ENCODE peak calls at places on chromosomes 7 and 10, in nine cellular contexts. F is NCI-H774; R is mucosa of descending colon; T is HCEC 1CT; B is NCI-H1105; N is Kasumi-1; G is activated CD8-positive, alpha-beta T cell treated with anti-CD3 and anti-CD28 coated beads for 36 hours; J is HuH-7; L is activated T-cell treated with anti-CD3 and anti-CD28 coated beads for 48 hours. S is an unnamed sample.

GRCh38 chr7:5183155-5183554 is 6.9 kb upstream of the WIPI2 start:
- DNase-seq in F (peak), R (no peak), T (no peak), B (peak), N (no peak), G (no peak), J (no peak), L (no peak), S (no peak)

GRCh38 chr10:96720422-96721206 is at the start of gene PIK3AP1:
- DNase-seq in F (peak), R (peak), T (no peak), B (peak), N (peak), G (peak), J (peak), L (peak), S (no peak)

GRCh38 chr7:104137971-104138370 is 69.8 kb downstream of the ORC5 start:
- DNase-seq in F (no peak), R (no peak), T (peak), B (no peak), N (no peak), G (no peak), J (no peak), L (no peak), S (peak)

GRCh38 chr10:49324711-49325110 is 25.7 kb downstream of the C10orf71 start:
- DNase-seq in F (no peak), R (no peak), T (no peak), B (no peak), N (peak), G (no peak), J (peak), L (no peak), S (no peak)

GRCh38 chr10:127802532-127803055 is 65.6 kb downstream of the FOXI2 start:
- DNase-seq in F (no peak), R (no peak), T (no peak), B (no peak), N (no peak), G (no peak), J (no peak), L (no peak), S (no peak)

GRCh38 chr7:35004531-35005096 is 32.7 kb downstream of the DPY19L1 start:
- DNase-seq in F (no peak), R (no peak), T (peak), B (no peak), N (no peak), G (no peak), J (no peak), L (no peak), S (peak)

GRCh38 chr7:77516085-77516484 is 21.0 kb upstream of the PTPN12 start:
- DNase-seq in F (no peak), R (no peak), T (no peak), B (no peak), N (no peak), G (no peak), J (no peak), L (no peak), S (no peak)

GRCh38 chr10:116027355-116027754 is 245.7 kb downstream of the GFRA1 start:
- DNase-seq in F (no peak), R (no peak), T (no peak), B (no peak), N (no peak), G (no peak), J (no peak), L (no peak), S (no peak)

GRCh38 chr10:28479366-28479765 is 53.6 kb upstream of the WAC start:
- DNase-seq in F (no peak), R (no peak), T (no peak), B (no peak), N (peak), G (no peak), J (no peak), L (no peak), S (no peak)

GRCh38 chr7:27165089-27165654 is at the start of gene HOXA9:
- DNase-seq in F (no peak), R (peak), T (peak), B (peak), N (no peak), G (no peak), J (no peak), L (no peak), S (peak)

GRCh38 chr10:121732676-121733445 is 134.6 kb upstream of the FGFR2 start:
- DNase-seq in F (no peak), R (no peak), T (no peak), B (no peak), N (no peak), G (no peak), J (no peak), L (no peak), S (no peak)

GRCh38 chr7:5695037-5695708 is 86.3 kb downstream of the RNF216 start:
- DNase-seq in F (no peak), R (peak), T (peak), B (no peak), N (peak), G (peak), J (no peak), L (peak), S (peak)

GRCh38 chr7:41599760-41600159 is 103.1 kb downstream of the INHBA start:
- DNase-seq in F (no peak), R (no peak), T (no peak), B (no peak), N (peak), G (no peak), J (peak), L (no peak), S (no peak)

GRCh38 chr10:91545817-91546216 is 87.1 kb downstream of the PPP1R3C start:
- DNase-seq in F (no peak), R (no peak), T (no peak), B (no peak), N (no peak), G (no peak), J (no peak), L (no peak), S (no peak)

GRCh38 chr7:107694395-107694794 is 33.8 kb downstream of the SLC26A4 start:
- DNase-seq in F (no peak), R (no peak), T (no peak), B (peak), N (no peak), G (no peak), J (no peak), L (no peak), S (peak)